ENCODE peak calls at places on chromosomes 6 and 20, in four cellular contexts. One of them, this sample, is unnamed.
A peak's percentile ranks its signal among the peaks of the same experiment; 100 is the strongest.

GRCh38 chr20:1718604-1719384 is 61.2 kb upstream of the SIRPG start:
- DNase-seq in WTC11: no peak
- DNase-seq in NCI-H524 treated with DMSO at 0.1 percent for 48 hours: no peak
- DNase-seq in T1000: peak; percentile 12
- DNase-seq in this sample: no peak

GRCh38 chr6:87066449-87067288 is 28.2 kb downstream of the CGA start:
- DNase-seq in WTC11: peak; percentile 14
- DNase-seq in T1000: no peak
- DNase-seq in NCI-H524 treated with DMSO at 0.1 percent for 48 hours: no peak
- DNase-seq in this sample: peak; percentile 49

GRCh38 chr6:39189915-39190544 is 39.2 kb downstream of the KCNK5 start:
- DNase-seq in T1000: no peak
- DNase-seq in WTC11: peak; percentile 77
- DNase-seq in NCI-H524 treated with DMSO at 0.1 percent for 48 hours: no peak
- DNase-seq in this sample: no peak

GRCh38 chr6:12150812-12151432 is 138.8 kb downstream of the HIVEP1 start:
- DNase-seq in T1000: no peak
- DNase-seq in NCI-H524 treated with DMSO at 0.1 percent for 48 hours: no peak
- DNase-seq in WTC11: peak; percentile 70
- DNase-seq in this sample: no peak

GRCh38 chr6:169293196-169293595 is 39.5 kb upstream of the THBS2 start:
- DNase-seq in WTC11: no peak
- DNase-seq in T1000: no peak
- DNase-seq in NCI-H524 treated with DMSO at 0.1 percent for 48 hours: no peak
- DNase-seq in this sample: no peak

GRCh38 chr6:144305985-144306384 is 20.9 kb downstream of the UTRN start:
- DNase-seq in T1000: no peak
- DNase-seq in NCI-H524 treated with DMSO at 0.1 percent for 48 hours: no peak
- DNase-seq in WTC11: no peak
- DNase-seq in this sample: no peak

GRCh38 chr6:39102024-39102820 is 12.8 kb downstream of the SAYSD1 start:
- DNase-seq in NCI-H524 treated with DMSO at 0.1 percent for 48 hours: no peak
- DNase-seq in WTC11: peak; percentile 79
- DNase-seq in T1000: no peak
- DNase-seq in this sample: no peak

GRCh38 chr20:54015496-54015895 is 54.9 kb downstream of the BCAS1 start:
- DNase-seq in NCI-H524 treated with DMSO at 0.1 percent for 48 hours: no peak
- DNase-seq in WTC11: no peak
- DNase-seq in T1000: no peak
- DNase-seq in this sample: no peak

GRCh38 chr6:161134550-161135298 is 139.1 kb downstream of the AGPAT4 start:
- DNase-seq in NCI-H524 treated with DMSO at 0.1 percent for 48 hours: no peak
- DNase-seq in T1000: no peak
- DNase-seq in WTC11: no peak
- DNase-seq in this sample: no peak

GRCh38 chr6:4394786-4395185 is 259.4 kb upstream of the ECI2 start:
- DNase-seq in NCI-H524 treated with DMSO at 0.1 percent for 48 hours: peak; percentile 95
- DNase-seq in WTC11: no peak
- DNase-seq in T1000: no peak
- DNase-seq in this sample: no peak

GRCh38 chr6:169926617-169927417 is 175.4 kb downstream of the ERMARD start:
- DNase-seq in NCI-H524 treated with DMSO at 0.1 percent for 48 hours: no peak
- DNase-seq in T1000: no peak
- DNase-seq in WTC11: no peak
- DNase-seq in this sample: no peak

GRCh38 chr20:31767805-31768204 is 28.7 kb downstream of the TPX2 start:
- DNase-seq in NCI-H524 treated with DMSO at 0.1 percent for 48 hours: no peak
- DNase-seq in WTC11: no peak
- DNase-seq in T1000: no peak
- DNase-seq in this sample: no peak

GRCh38 chr20:37627060-37627766 is 66.6 kb upstream of the CTNNBL1 start:
- DNase-seq in NCI-H524 treated with DMSO at 0.1 percent for 48 hours: peak; percentile 77
- DNase-seq in T1000: peak; percentile 40
- DNase-seq in WTC11: peak; percentile 78
- DNase-seq in this sample: peak; percentile 75